ENCODE peak calls at places on chromosome X, in seven cellular contexts. R is T-cell, T is hepatocyte, D is GM04504, G is non-pigmented ciliary epithelial cell, L is head of caudate nucleus, Q is epithelial cell of esophagus. V is an unnamed sample.

GRCh38 chrX:113384628-113385027 is 544.0 kb upstream of the AMOT start:
- DNase-seq in D (peak; percentile 76), G (peak; percentile 63), R (no peak), Q (peak; percentile 61), T (peak; percentile 37), L (no peak), V (no peak)

GRCh38 chrX:12973561-12974216 is 1.2 kb upstream of the TMSB4X start:
- DNase-seq in D (no peak), R (no peak), G (no peak), Q (no peak), L (peak; percentile 29), T (no peak), V (no peak)

GRCh38 chrX:46463682-46464081 is 81.5 kb downstream of the ZNF674 start:
- DNase-seq in R (no peak), Q (no peak), L (no peak), G (no peak), D (no peak), T (no peak), V (no peak)

GRCh38 chrX:37926700-37927099 is 79.3 kb upstream of the DYNLT3 start:
- DNase-seq in L (no peak), G (no peak), T (peak; percentile 39), D (peak; percentile 15), R (no peak), Q (peak; percentile 41), V (no peak)

GRCh38 chrX:68945081-68945602 is 116.3 kb downstream of the EFNB1 start:
- DNase-seq in T (no peak), D (no peak), R (no peak), Q (no peak), G (no peak), L (no peak), V (no peak)

GRCh38 chrX:39950035-39950688 is 147.6 kb downstream of the BCOR start:
- DNase-seq in L (no peak), D (no peak), Q (no peak), G (no peak), R (no peak), T (no peak), V (no peak)

GRCh38 chrX:12141511-12141910 is 3.2 kb downstream of the FRMPD4 start:
- DNase-seq in G (no peak), L (no peak), Q (no peak), T (no peak), D (no peak), R (no peak), V (no peak)

GRCh38 chrX:16462912-16463311 is 187.0 kb upstream of the S100G start:
- DNase-seq in T (peak; percentile 32), D (peak; percentile 66), Q (no peak), L (peak; percentile 20), R (no peak), G (no peak), V (no peak)

GRCh38 chrX:30702736-30703135 is 49.5 kb downstream of the GK start:
- DNase-seq in Q (no peak), R (no peak), T (no peak), D (peak; percentile 49), L (no peak), G (peak; percentile 50), V (no peak)

GRCh38 chrX:53223955-53224859 is 800 bp downstream of the KDM5C start:
- DNase-seq in R (no peak), T (peak; percentile 35), D (peak; percentile 32), L (peak; percentile 29), G (no peak), Q (peak; percentile 78), V (peak; percentile 9)

GRCh38 chrX:13112499-13112898 is 68.1 kb upstream of the FAM9C start:
- DNase-seq in R (no peak), G (no peak), Q (no peak), L (no peak), D (no peak), T (no peak), V (no peak)

GRCh38 chrX:48945517-48946348 is 11.7 kb downstream of the OTUD5 start:
- DNase-seq in Q (peak; percentile 39), T (peak; percentile 76), D (no peak), G (no peak), R (peak; percentile 36), L (peak; percentile 70), V (peak; percentile 57)

GRCh38 chrX:70444326-70445196 is at the start of gene DLG3:
- DNase-seq in R (no peak), L (peak; percentile 86), T (peak; percentile 37), G (no peak), D (no peak), Q (peak; percentile 32), V (no peak)

GRCh38 chrX:12967711-12968465 is 7.0 kb upstream of the TMSB4X start:
- DNase-seq in R (no peak), Q (no peak), L (no peak), D (no peak), G (no peak), T (no peak), V (no peak)

GRCh38 chrX:9518896-9519295 is 54.0 kb downstream of the TBL1X start:
- DNase-seq in D (no peak), R (no peak), T (no peak), G (no peak), Q (no peak), L (peak; percentile 7), V (no peak)

GRCh38 chrX:14039344-14039743 is 9.7 kb upstream of the GEMIN8 start:
- DNase-seq in T (peak; percentile 62), D (no peak), G (no peak), Q (peak; percentile 62), L (peak; percentile 76), R (peak; percentile 43), V (peak; percentile 68)

GRCh38 chrX:135086197-135086854 is 34.0 kb downstream of the ETDB start:
- DNase-seq in L (peak; percentile 64), Q (peak; percentile 81), R (no peak), D (peak; percentile 15), T (peak; percentile 80), G (no peak), V (peak; percentile 42)

GRCh38 chrX:27878862-27879261 is 71.1 kb downstream of the MAGEB10 start:
- DNase-seq in G (no peak), D (no peak), T (no peak), Q (no peak), R (no peak), L (no peak), V (no peak)

GRCh38 chrX:10015711-10016515 is 48.8 kb downstream of the CLDN34 start:
- DNase-seq in R (no peak), D (no peak), L (no peak), T (peak; percentile 49), G (no peak), Q (no peak), V (no peak)

GRCh38 chrX:153970398-153971123 is 1.1 kb downstream of the HCFC1 start:
- DNase-seq in D (peak; percentile 30), T (peak; percentile 68), R (peak; percentile 40), G (no peak), L (peak; percentile 67), Q (peak; percentile 14), V (peak; percentile 43)

GRCh38 chrX:9785944-9786741 is at the start of gene SHROOM2:
- DNase-seq in D (no peak), R (no peak), Q (peak; percentile 7), G (no peak), L (peak; percentile 16), T (peak; percentile 41), V (no peak)